ENCODE peak calls at places on chromosome 15, in nine cellular contexts. C is GM20000, J is foreskin fibroblast, Z is progenitor cell of endocrine pancreas, W is AG04450, Y is lower lobe of right lung, F is uterus, P is ovary, R is activated B cell treated with CpG ODN at 0.5 μM for 24 hours. D is an unnamed sample.

GRCh38 chr15:90327313-90327712 is 24.8 kb upstream of the ZNF774 start:
- DNase-seq in C (no peak), J (peak), Z (no peak), W (no peak), Y (no peak), F (no peak), P (no peak), R (no peak), D (no peak)

GRCh38 chr15:59590027-59590426 is 21.6 kb upstream of the GCNT3 start:
- DNase-seq in C (peak), J (no peak), Z (no peak), W (no peak), Y (no peak), F (no peak), P (no peak), R (no peak), D (peak)

GRCh38 chr15:78209646-78210348 is 24.6 kb downstream of the ACSBG1 start:
- DNase-seq in C (no peak), J (peak), Z (peak), W (no peak), Y (peak), F (no peak), P (no peak), R (no peak), D (no peak)

GRCh38 chr15:98330692-98331435 is 317.5 kb upstream of the IGF1R start:
- DNase-seq in C (no peak), J (no peak), Z (no peak), W (no peak), Y (no peak), F (no peak), P (no peak), R (no peak), D (no peak)

GRCh38 chr15:25508369-25509002 is 69.7 kb upstream of the UBE3A start:
- DNase-seq in C (peak), J (peak), Z (no peak), W (peak), Y (no peak), F (no peak), P (no peak), R (no peak), D (no peak)

GRCh38 chr15:28100516-28101195 is 1.5 kb upstream of the OCA2 start:
- DNase-seq in C (no peak), J (no peak), Z (no peak), W (no peak), Y (no peak), F (no peak), P (no peak), R (no peak), D (no peak)

GRCh38 chr15:82393671-82394070 is 35.9 kb upstream of the GOLGA6L9 start:
- DNase-seq in C (no peak), J (peak), Z (no peak), W (no peak), Y (no peak), F (no peak), P (no peak), R (no peak), D (no peak)

GRCh38 chr15:81419304-81419943 is 45.4 kb upstream of the TMC3 start:
- DNase-seq in C (no peak), J (peak), Z (no peak), W (peak), Y (no peak), F (no peak), P (no peak), R (no peak), D (no peak)

GRCh38 chr15:81270781-81271491 is 53.0 kb downstream of the STARD5 start:
- DNase-seq in C (no peak), J (peak), Z (no peak), W (no peak), Y (no peak), F (no peak), P (no peak), R (no peak), D (no peak)

GRCh38 chr15:82919231-82919886 is 33.2 kb downstream of the HOMER2 start:
- DNase-seq in C (no peak), J (no peak), Z (no peak), W (no peak), Y (peak), F (no peak), P (peak), R (no peak), D (no peak)

GRCh38 chr15:47293763-47294162 is 423.5 kb upstream of the SEMA6D start:
- DNase-seq in C (no peak), J (peak), Z (no peak), W (peak), Y (peak), F (peak), P (peak), R (no peak), D (no peak)

GRCh38 chr15:65987100-65987499 is 117.8 kb downstream of the RAB11A start:
- DNase-seq in C (no peak), J (no peak), Z (no peak), W (no peak), Y (no peak), F (no peak), P (no peak), R (no peak), D (no peak)

GRCh38 chr15:25670025-25670554 is 193.0 kb downstream of the ATP10A start:
- DNase-seq in C (no peak), J (peak), Z (peak), W (no peak), Y (no peak), F (peak), P (peak), R (no peak), D (no peak)

GRCh38 chr15:40843885-40844542 is at the start of gene SPINT1:
- DNase-seq in C (peak), J (peak), Z (peak), W (no peak), Y (peak), F (no peak), P (no peak), R (peak), D (no peak)

GRCh38 chr15:62128916-62129315 is 36.2 kb downstream of the C2CD4B start:
- DNase-seq in C (no peak), J (no peak), Z (no peak), W (no peak), Y (no peak), F (no peak), P (no peak), R (no peak), D (no peak)

GRCh38 chr15:76866008-76866407 is 39.1 kb downstream of the SCAPER start:
- DNase-seq in C (no peak), J (peak), Z (no peak), W (no peak), Y (no peak), F (no peak), P (no peak), R (no peak), D (no peak)

GRCh38 chr15:90449206-90449735 is 61.2 kb downstream of the IQGAP1 start:
- DNase-seq in C (no peak), J (peak), Z (no peak), W (no peak), Y (no peak), F (no peak), P (no peak), R (no peak), D (no peak)

GRCh38 chr15:101723161-101723873 is 956 bp downstream of the TARS3 start:
- DNase-seq in C (peak), J (peak), Z (no peak), W (no peak), Y (no peak), F (no peak), P (no peak), R (no peak), D (peak)

GRCh38 chr15:47685141-47685870 is 32.0 kb upstream of the SEMA6D start:
- DNase-seq in C (no peak), J (peak), Z (no peak), W (no peak), Y (no peak), F (no peak), P (no peak), R (no peak), D (no peak)

GRCh38 chr15:62403164-62403809 is 238.2 kb upstream of the C2CD4B start:
- DNase-seq in C (no peak), J (peak), Z (no peak), W (no peak), Y (no peak), F (no peak), P (no peak), R (no peak), D (no peak)

GRCh38 chr15:79964232-79964820 is 6.7 kb downstream of the BCL2A1 start:
- DNase-seq in C (no peak), J (no peak), Z (no peak), W (no peak), Y (no peak), F (no peak), P (no peak), R (no peak), D (no peak)

GRCh38 chr15:61256231-61256630 is 27.1 kb upstream of the RORA start:
- DNase-seq in C (no peak), J (peak), Z (no peak), W (no peak), Y (no peak), F (no peak), P (no peak), R (no peak), D (no peak)

GRCh38 chr15:32659340-32659831 is 17.9 kb downstream of the SCG5 start:
- DNase-seq in C (no peak), J (peak), Z (no peak), W (no peak), Y (no peak), F (no peak), P (no peak), R (no peak), D (no peak)

GRCh38 chr15:85532689-85533088 is 152.3 kb downstream of the AKAP13 start:
- DNase-seq in C (no peak), J (no peak), Z (no peak), W (no peak), Y (peak), F (no peak), P (no peak), R (no peak), D (no peak)

GRCh38 chr15:98160236-98160635 is 199.7 kb downstream of the ARRDC4 start:
- DNase-seq in C (no peak), J (no peak), Z (no peak), W (no peak), Y (no peak), F (no peak), P (no peak), R (no peak), D (peak)

GRCh38 chr15:69357773-69358765 is 56.1 kb upstream of the KIF23 start:
- DNase-seq in C (no peak), J (peak), Z (no peak), W (no peak), Y (peak), F (no peak), P (peak), R (no peak), D (no peak)

GRCh38 chr15:92463826-92464225 is 70.1 kb downstream of the ST8SIA2 start:
- DNase-seq in C (no peak), J (no peak), Z (no peak), W (no peak), Y (no peak), F (no peak), P (no peak), R (no peak), D (no peak)

GRCh38 chr15:40803076-40803475 is 3.8 kb upstream of the ZFYVE19 start:
- DNase-seq in C (no peak), J (no peak), Z (no peak), W (no peak), Y (no peak), F (no peak), P (no peak), R (no peak), D (no peak)

GRCh38 chr15:83106994-83107840 is at the start of gene TM6SF1:
- DNase-seq in C (peak), J (peak), Z (peak), W (no peak), Y (peak), F (no peak), P (no peak), R (peak), D (no peak)

GRCh38 chr15:65132841-65133549 is 613 bp downstream of the PDCD7 start:
- DNase-seq in C (peak), J (peak), Z (peak), W (peak), Y (peak), F (no peak), P (peak), R (no peak), D (no peak)

GRCh38 chr15:65008989-65009388 is 19.3 kb upstream of the SPG21 start:
- DNase-seq in C (no peak), J (peak), Z (no peak), W (no peak), Y (no peak), F (no peak), P (no peak), R (no peak), D (no peak)

GRCh38 chr15:75309711-75310110 is 26.2 kb upstream of the COMMD4 start:
- DNase-seq in C (no peak), J (peak), Z (no peak), W (no peak), Y (no peak), F (no peak), P (no peak), R (no peak), D (no peak)

GRCh38 chr15:75306188-75306587 is 23.6 kb downstream of the GOLGA6D start:
- DNase-seq in C (no peak), J (no peak), Z (no peak), W (no peak), Y (no peak), F (no peak), P (no peak), R (no peak), D (no peak)

GRCh38 chr15:75302318-75302717 is 19.7 kb downstream of the GOLGA6D start:
- DNase-seq in C (no peak), J (no peak), Z (no peak), W (no peak), Y (no peak), F (no peak), P (no peak), R (no peak), D (no peak)

GRCh38 chr15:75313116-75313845 is 22.6 kb upstream of the COMMD4 start:
- DNase-seq in C (no peak), J (no peak), Z (no peak), W (no peak), Y (no peak), F (no peak), P (no peak), R (no peak), D (no peak)

GRCh38 chr15:75307778-75308390 is 25.2 kb downstream of the GOLGA6D start:
- DNase-seq in C (no peak), J (peak), Z (peak), W (no peak), Y (no peak), F (no peak), P (peak), R (no peak), D (peak)
- TF ChIP-seq CTCF in C (peak), J (peak), Z (peak), W (peak), Y (peak), F (no peak), P (no peak), R (no peak), D (peak)

DNA sequence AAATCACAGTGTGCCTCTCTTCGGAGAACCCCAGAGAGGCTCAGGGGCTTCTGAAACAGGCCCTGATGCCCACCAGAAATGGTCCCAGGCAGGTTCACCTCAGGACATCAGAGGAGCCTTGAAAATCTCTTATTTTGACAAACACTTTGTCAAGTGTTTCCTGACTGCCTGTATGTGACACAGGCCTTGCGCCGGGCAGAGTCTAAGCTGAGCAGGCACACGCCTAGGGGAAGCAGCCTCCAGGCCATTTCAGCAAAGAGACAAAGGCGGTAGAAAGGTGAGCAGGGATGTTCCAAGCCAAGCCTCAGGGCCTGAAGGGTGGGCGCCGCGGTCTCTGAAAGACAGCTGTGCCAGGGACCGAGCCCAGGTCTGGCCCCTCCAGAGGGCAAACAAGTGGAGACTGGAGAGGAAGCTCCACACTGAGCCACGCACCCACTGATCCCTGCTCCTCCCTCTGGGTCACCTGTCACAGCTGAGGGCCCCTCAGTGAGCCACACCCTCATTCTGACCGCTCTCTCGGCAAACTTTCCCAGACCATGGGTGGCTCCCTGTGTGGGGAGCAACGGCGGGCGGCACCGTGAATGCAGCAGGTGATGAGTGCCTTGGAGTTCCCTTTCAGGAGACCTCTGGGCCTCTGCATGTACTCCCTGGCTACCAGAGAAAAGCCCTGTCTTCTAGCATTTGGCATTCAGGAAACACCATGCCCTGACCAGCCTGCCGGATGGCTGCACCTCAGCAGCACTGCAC is 136.1 kb downstream of the ADAMTS17 start:
- DNase-seq in C (no peak), J (no peak), Z (no peak), W (no peak), Y (no peak), F (no peak), P (peak), R (no peak), D (no peak)
- TF ChIP-seq CTCF in C (no peak), J (no peak), Z (no peak), W (no peak), Y (no peak), F (no peak), P (no peak), R (no peak), D (no peak)

DNA sequence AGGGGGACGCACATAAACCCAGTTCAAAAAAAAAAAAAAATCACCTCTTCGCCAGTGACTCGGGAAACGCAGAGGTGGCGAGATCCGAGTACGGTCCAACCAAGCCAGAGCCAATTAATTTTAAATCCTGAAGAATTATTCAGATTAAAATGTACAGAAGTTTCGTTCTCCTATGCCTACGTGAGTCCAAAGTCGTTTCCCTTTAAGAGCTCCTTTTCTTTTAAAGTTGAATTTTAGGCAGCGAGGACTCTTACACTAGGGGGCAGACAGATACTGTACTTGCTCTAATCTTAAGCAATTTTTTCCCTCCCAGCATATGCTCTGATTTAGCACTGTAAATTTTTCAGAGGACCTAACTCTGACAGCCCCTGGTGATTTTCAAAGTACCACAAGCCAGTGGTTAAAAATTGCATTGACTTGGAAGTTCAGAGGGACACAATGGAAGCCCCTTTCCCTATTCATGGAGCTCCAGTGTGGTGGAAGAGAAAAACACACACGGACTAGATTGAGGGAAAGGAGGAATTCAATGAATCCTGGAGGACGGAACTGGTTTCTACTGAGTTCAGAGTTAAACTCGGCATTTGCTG is 3.3 kb upstream of the NR2F2 start:
- DNase-seq in C (peak), J (peak), Z (no peak), W (peak), Y (no peak), F (peak), P (no peak), R (no peak), D (no peak)
- TF ChIP-seq CTCF in C (peak), J (peak), Z (peak), W (peak), Y (peak), F (peak), P (peak), R (no peak), D (no peak)

GRCh38 chr15:29849218-29849617 is 26.9 kb upstream of the TJP1 start:
- DNase-seq in C (no peak), J (no peak), Z (no peak), W (peak), Y (no peak), F (no peak), P (no peak), R (no peak), D (no peak)
- TF ChIP-seq CTCF in C (no peak), J (no peak), Z (no peak), W (no peak), Y (no peak), F (no peak), P (no peak), R (no peak), D (no peak)

GRCh38 chr15:50773389-50773788 is 7.9 kb upstream of the SPPL2A start:
- DNase-seq in C (no peak), J (peak), Z (no peak), W (no peak), Y (no peak), F (no peak), P (no peak), R (no peak), D (no peak)

GRCh38 chr15:50778089-50778488 is 12.6 kb upstream of the SPPL2A start:
- DNase-seq in C (no peak), J (no peak), Z (no peak), W (no peak), Y (no peak), F (no peak), P (no peak), R (no peak), D (no peak)

GRCh38 chr15:50774450-50774849 is 8.9 kb upstream of the SPPL2A start:
- DNase-seq in C (no peak), J (no peak), Z (no peak), W (no peak), Y (no peak), F (no peak), P (no peak), R (no peak), D (no peak)

GRCh38 chr15:50777045-50777444 is 11.5 kb upstream of the SPPL2A start:
- DNase-seq in C (no peak), J (no peak), Z (no peak), W (no peak), Y (no peak), F (no peak), P (no peak), R (no peak), D (no peak)
- TF ChIP-seq CTCF in C (no peak), J (no peak), Z (no peak), W (peak), Y (no peak), F (no peak), P (no peak), R (no peak), D (no peak)

GRCh38 chr15:58257776-58258325 is 119.7 kb downstream of the AQP9 start:
- DNase-seq in C (no peak), J (no peak), Z (no peak), W (no peak), Y (no peak), F (no peak), P (no peak), R (no peak), D (no peak)
- TF ChIP-seq CTCF in C (no peak), J (no peak), Z (no peak), W (no peak), Y (no peak), F (no peak), P (no peak), R (no peak), D (no peak)

D was measured in GM12864.